ENCODE peak calls at places on chromosomes 3 and 15, in six cellular contexts. Q, N, Z, F, I and V are unnamed samples.
A peak's percentile ranks its signal among the peaks of the same experiment; 100 is the strongest.

GRCh38 chr3:78734048-78734637 is 1033.7 kb downstream of the ROBO1 start:
- DNase-seq in Q (no peak), Z (no peak), N (peak; percentile 37), F (no peak), I (no peak), V (peak; percentile 83)

GRCh38 chr15:90231028-90232017 is 2.4 kb downstream of the CIB1 start:
- DNase-seq in I (no peak), Q (peak; percentile 79), N (no peak), Z (no peak), F (no peak), V (no peak)

GRCh38 chr3:155435821-155436220 is 142.3 kb upstream of the STRIT1 start:
- DNase-seq in I (no peak), Z (no peak), N (no peak), F (no peak), Q (no peak), V (peak; percentile 57)

GRCh38 chr15:34365836-34366235 is 1.2 kb downstream of the LPCAT4 start:
- DNase-seq in F (no peak), Z (no peak), N (no peak), I (no peak), Q (no peak), V (no peak)

GRCh38 chr15:91124155-91124554 is 24.1 kb downstream of the SV2B start:
- DNase-seq in Q (no peak), F (no peak), I (no peak), Z (no peak), N (no peak), V (no peak)

GRCh38 chr3:139937674-139938279 is 2.8 kb downstream of the CLSTN2 start:
- DNase-seq in N (peak; percentile 57), Z (peak; percentile 15), F (peak; percentile 1), I (peak; percentile 31), Q (no peak), V (peak; percentile 72)

GRCh38 chr3:11989383-11990050 is 14.7 kb upstream of the SYN2 start:
- DNase-seq in Q (no peak), F (no peak), N (no peak), I (peak; percentile 6), Z (peak; percentile 33), V (no peak)

GRCh38 chr15:82313446-82313845 is 35.8 kb downstream of the GOLGA6L10 start:
- DNase-seq in Z (no peak), F (no peak), I (no peak), N (no peak), Q (no peak), V (no peak)

GRCh38 chr15:82910721-82911120 is 41.8 kb downstream of the HOMER2 start:
- DNase-seq in I (no peak), N (no peak), Z (no peak), Q (no peak), F (no peak), V (no peak)

GRCh38 chr15:48993411-48993810 is 29.7 kb upstream of the SHC4 start:
- DNase-seq in N (no peak), I (no peak), Q (no peak), F (no peak), Z (no peak), V (peak; percentile 54)

GRCh38 chr3:119035014-119035346 is 334 bp upstream of the IGSF11 start:
- DNase-seq in I (no peak), Q (no peak), N (no peak), Z (no peak), F (no peak), V (no peak)

GRCh38 chr3:188568750-188569149 is 414.8 kb downstream of the LPP start:
- DNase-seq in Z (no peak), I (no peak), N (no peak), Q (no peak), F (no peak), V (no peak)

DNA sequence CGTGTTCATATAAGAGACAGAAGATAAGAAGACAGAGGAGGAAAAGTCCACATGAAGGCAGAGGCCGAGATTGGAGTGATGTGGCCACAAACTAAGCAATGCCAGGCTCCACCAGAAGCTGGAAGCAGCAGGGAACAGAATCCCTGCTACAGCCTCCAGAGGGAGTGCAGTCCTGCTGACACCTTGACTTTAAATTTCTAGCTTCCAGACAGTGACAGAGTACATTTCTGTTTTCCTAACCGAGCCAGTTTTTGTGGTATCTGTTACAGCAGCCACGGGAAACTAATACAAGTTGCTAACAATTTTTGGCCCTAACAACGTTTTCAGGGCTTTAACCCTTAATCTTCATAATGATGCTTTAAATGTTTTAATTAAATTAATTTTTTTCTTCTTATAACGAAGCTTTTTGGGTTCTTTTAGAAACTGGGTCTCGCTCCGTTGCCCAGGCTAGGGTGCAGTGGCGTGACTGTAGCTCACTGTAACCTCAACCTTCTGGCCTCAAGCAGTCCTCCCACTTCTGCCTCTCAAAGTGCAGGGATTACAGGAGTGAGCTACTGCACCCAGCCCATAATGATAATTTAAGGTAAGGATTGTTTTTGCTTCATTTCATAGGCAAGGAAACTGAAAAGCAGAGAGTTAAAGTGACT is 202.3 kb upstream of the PROK2 start:
- DNase-seq in F (no peak), Z (peak; percentile 25), Q (no peak), I (no peak), N (no peak), V (peak; percentile 77)
- TF ChIP-seq CTCF in F (peak; percentile 48), Z (peak; percentile 19), Q (peak; percentile 29), I (no peak), N (peak; percentile 50), V (peak; percentile 59)

GRCh38 chr15:72774696-72775383 is 8.7 kb downstream of the ADPGK start:
- DNase-seq in F (no peak), Q (no peak), N (no peak), Z (no peak), I (peak; percentile 44), V (no peak)

GRCh38 chr15:72766780-72767179 is 16.8 kb downstream of the ADPGK start:
- DNase-seq in Z (no peak), I (no peak), N (no peak), F (no peak), Q (no peak), V (no peak)

GRCh38 chr15:72771329-72771725 is 12.2 kb downstream of the ADPGK start:
- DNase-seq in F (no peak), Z (no peak), N (no peak), Q (no peak), I (no peak), V (no peak)

GRCh38 chr15:72766025-72766424 is 17.5 kb downstream of the ADPGK start:
- DNase-seq in Q (no peak), I (no peak), F (no peak), Z (no peak), N (no peak), V (no peak)

GRCh38 chr15:72770673-72771328 is 12.8 kb downstream of the ADPGK start:
- DNase-seq in I (no peak), F (no peak), Z (peak; percentile 18), Q (no peak), N (no peak), V (no peak)
- TF ChIP-seq CTCF in I (no peak), F (peak; percentile 36), Z (no peak), Q (no peak), N (peak; percentile 19), V (peak; percentile 6)

GRCh38 chr3:149016669-149017541 is 25.6 kb downstream of the GYG1 start:
- DNase-seq in Q (no peak), F (peak; percentile 78), N (no peak), Z (no peak), I (no peak), V (peak; percentile 89)

GRCh38 chr3:149013726-149014125 is 22.4 kb downstream of the GYG1 start:
- DNase-seq in N (no peak), Q (no peak), F (no peak), Z (no peak), I (no peak), V (no peak)

GRCh38 chr3:149015383-149015782 is 24.0 kb downstream of the GYG1 start:
- DNase-seq in Z (no peak), F (no peak), N (no peak), I (no peak), Q (no peak), V (peak; percentile 29)

GRCh38 chr3:149018247-149018646 is 26.9 kb downstream of the GYG1 start:
- DNase-seq in N (no peak), I (no peak), Z (no peak), Q (no peak), F (no peak), V (peak; percentile 77)

DNA sequence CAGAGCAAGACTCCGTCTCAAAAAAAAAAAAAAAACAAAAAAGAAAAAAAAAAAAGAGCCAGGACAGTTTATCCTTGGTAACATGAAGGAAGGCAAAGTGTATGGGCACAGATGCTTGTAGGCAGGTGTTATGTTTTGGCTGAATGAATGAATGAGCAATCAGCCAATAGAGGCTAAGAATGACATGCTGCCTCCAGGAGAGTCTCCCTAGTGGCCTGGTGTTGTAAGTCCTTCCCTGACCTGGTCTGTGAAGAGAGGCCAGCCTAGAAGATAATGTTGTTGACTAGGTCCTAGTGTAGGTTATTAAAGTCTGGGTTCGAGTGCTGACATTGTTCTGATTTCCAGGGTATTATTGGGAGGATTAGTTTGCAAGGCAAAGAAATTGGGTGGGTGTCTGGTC is 24.9 kb downstream of the GYG1 start:
- DNase-seq in F (no peak), I (no peak), N (no peak), Q (no peak), Z (no peak), V (no peak)
- TF ChIP-seq CTCF in F (no peak), I (no peak), N (no peak), Q (no peak), Z (no peak), V (no peak)

GRCh38 chr3:53921296-53921695 is 29.6 kb upstream of the SELENOK start:
- DNase-seq in Q (no peak), N (no peak), F (no peak), Z (peak; percentile 20), I (peak; percentile 24), V (no peak)
- TF ChIP-seq CTCF in Q (peak; percentile 43), N (peak; percentile 43), F (peak; percentile 52), Z (no peak), I (peak; percentile 38), V (peak; percentile 57)

GRCh38 chr3:76570436-76571057 is 469.4 kb upstream of the ROBO2 start:
- DNase-seq in Z (peak; percentile 2), Q (no peak), N (no peak), I (peak; percentile 13), F (no peak), V (no peak)
- TF ChIP-seq CTCF in Z (peak; percentile 24), Q (peak; percentile 64), N (peak; percentile 68), I (peak; percentile 43), F (peak; percentile 78), V (peak; percentile 56)

GRCh38 chr3:197487911-197488391 is 67.8 kb downstream of the BDH1 start:
- DNase-seq in F (no peak), I (no peak), Q (no peak), Z (peak; percentile 79), N (peak; percentile 79), V (peak; percentile 97)

GRCh38 chr3:197490659-197491058 is 65.1 kb downstream of the BDH1 start:
- DNase-seq in Q (no peak), F (no peak), N (no peak), Z (no peak), I (no peak), V (no peak)

GRCh38 chr3:197491923-197492664 is 63.7 kb downstream of the BDH1 start:
- DNase-seq in Q (no peak), Z (no peak), F (no peak), N (no peak), I (no peak), V (no peak)

GRCh38 chr3:197491478-197491877 is 64.3 kb downstream of the BDH1 start:
- DNase-seq in N (no peak), F (no peak), Q (no peak), Z (no peak), I (no peak), V (no peak)

GRCh38 chr3:197490098-197490497 is 65.7 kb downstream of the BDH1 start:
- DNase-seq in N (no peak), F (no peak), Z (peak; percentile 84), I (no peak), Q (peak; percentile 57), V (peak; percentile 67)
- TF ChIP-seq CTCF in N (no peak), F (peak; percentile 28), Z (no peak), I (no peak), Q (no peak), V (no peak)